ENCODE peak calls at places on chromosomes 16 and 17, in six cellular contexts. L is K562, M is WTC11, Z is H1, G is GM12878, H is HepG2. T is an unnamed sample.

GRCh38 chr17:69870751-69871199 is 204.2 kb upstream of the KCNJ16 start:
- DNase-seq in L (no peak), M (no peak), Z (no peak), G (no peak), H (no peak), T (peak; percentile 41)

GRCh38 chr17:19384723-19385391 is 2.1 kb downstream of the MFAP4 start:
- DNase-seq in L (peak; percentile 35), M (no peak), Z (no peak), G (no peak), H (no peak), T (peak; percentile 29)

GRCh38 chr17:27861979-27862378 is 31.2 kb downstream of the LYRM9 start:
- DNase-seq in L (no peak), M (no peak), Z (no peak), G (no peak), H (peak; percentile 43), T (no peak)

GRCh38 chr17:40415390-40415789 is 2.3 kb downstream of the TOP2A start:
- DNase-seq in L (no peak), M (no peak), Z (no peak), G (no peak), H (peak; percentile 38), T (peak; percentile 64)

GRCh38 chr17:61354895-61355294 is 44.7 kb upstream of the TBX2 start:
- DNase-seq in L (no peak), M (peak; percentile 33), Z (no peak), G (no peak), H (no peak), T (peak; percentile 39)

GRCh38 chr17:1934901-1935300 is 90.2 kb downstream of the RTN4RL1 start:
- DNase-seq in L (no peak), M (no peak), Z (no peak), G (no peak), H (no peak), T (no peak)

GRCh38 chr17:73156887-73157870 is 7.6 kb upstream of the SSTR2 start:
- DNase-seq in L (no peak), M (no peak), Z (no peak), G (peak; percentile 57), H (no peak), T (no peak)

GRCh38 chr17:4709794-4710692 is at the start of gene ARRB2:
- DNase-seq in L (peak; percentile 90), M (peak; percentile 95), Z (peak; percentile 95), G (peak; percentile 94), H (peak; percentile 97), T (peak; percentile 98)

GRCh38 chr17:50274945-50275221 is 617 bp downstream of the TMEM92 start:
- DNase-seq in L (no peak), M (no peak), Z (no peak), G (no peak), H (no peak), T (no peak)

GRCh38 chr17:28370035-28370743 is at the start of gene VTN:
- DNase-seq in L (peak; percentile 64), M (peak; percentile 56), Z (no peak), G (no peak), H (peak; percentile 98), T (peak; percentile 82)

GRCh38 chr16:14007460-14007859 is 63.7 kb upstream of the MRTFB start:
- DNase-seq in L (no peak), M (no peak), Z (no peak), G (peak; percentile 62), H (no peak), T (no peak)

GRCh38 chr16:80526418-80527061 is 14.3 kb upstream of the DYNLRB2 start:
- DNase-seq in L (peak; percentile 70), M (peak; percentile 50), Z (no peak), G (no peak), H (peak; percentile 60), T (peak; percentile 82)

GRCh38 chr16:27446721-27447120 is 44.7 kb downstream of the IL21R start:
- DNase-seq in L (no peak), M (no peak), Z (no peak), G (no peak), H (no peak), T (no peak)

GRCh38 chr16:81495321-81496234 is 51.0 kb downstream of the CMIP start:
- DNase-seq in L (peak; percentile 87), M (no peak), Z (no peak), G (no peak), H (no peak), T (no peak)

GRCh38 chr17:80678621-80679020 is 134.0 kb downstream of the RPTOR start:
- DNase-seq in L (peak; percentile 20), M (no peak), Z (no peak), G (no peak), H (no peak), T (no peak)

GRCh38 chr17:39668141-39668924 is at the start of gene PNMT:
- DNase-seq in L (peak; percentile 76), M (peak; percentile 83), Z (peak; percentile 87), G (no peak), H (peak; percentile 56), T (peak; percentile 90)

GRCh38 chr17:57945999-57946797 is 9.0 kb downstream of the CUEDC1 start:
- DNase-seq in L (no peak), M (no peak), Z (no peak), G (no peak), H (no peak), T (peak; percentile 59)

GRCh38 chr17:7889166-7889584 is 586 bp downstream of the CHD3 start:
- DNase-seq in L (peak; percentile 16), M (peak; percentile 55), Z (no peak), G (no peak), H (peak; percentile 85), T (peak; percentile 62)

GRCh38 chr17:37483311-37484039 is 6.2 kb upstream of the DUSP14 start:
- DNase-seq in L (no peak), M (no peak), Z (no peak), G (no peak), H (no peak), T (peak; percentile 56)

GRCh38 chr17:77324227-77324626 is 183.5 kb downstream of the SEC14L1 start:
- DNase-seq in L (no peak), M (peak; percentile 6), Z (no peak), G (no peak), H (no peak), T (no peak)

GRCh38 chr16:70769131-70769530 is 31.8 kb downstream of the VAC14 start:
- DNase-seq in L (no peak), M (no peak), Z (no peak), G (no peak), H (no peak), T (no peak)

GRCh38 chr16:78770353-78771091 is 671.1 kb downstream of the WWOX start:
- DNase-seq in L (peak; percentile 97), M (peak; percentile 92), Z (peak; percentile 95), G (no peak), H (peak; percentile 67), T (peak; percentile 84)

GRCh38 chr17:60641810-60642220 is 35.8 kb upstream of the BCAS3 start:
- DNase-seq in L (peak; percentile 71), M (peak; percentile 50), Z (peak; percentile 48), G (no peak), H (peak; percentile 87), T (peak; percentile 86)

GRCh38 chr16:14420721-14421488 is 209.2 kb downstream of the PARN start:
- DNase-seq in L (no peak), M (no peak), Z (no peak), G (no peak), H (peak; percentile 76), T (no peak)

GRCh38 chr17:79993390-79994221 is 42.1 kb downstream of the TBC1D16 start:
- DNase-seq in L (no peak), M (peak; percentile 68), Z (no peak), G (no peak), H (peak; percentile 99), T (peak; percentile 69)

GRCh38 chr16:64343061-64343819 is 778.6 kb downstream of the CDH11 start:
- DNase-seq in L (no peak), M (no peak), Z (no peak), G (no peak), H (no peak), T (no peak)

GRCh38 chr16:1626327-1626726 is 14.2 kb downstream of the CRAMP1 start:
- DNase-seq in L (no peak), M (no peak), Z (no peak), G (no peak), H (no peak), T (no peak)

DNA sequence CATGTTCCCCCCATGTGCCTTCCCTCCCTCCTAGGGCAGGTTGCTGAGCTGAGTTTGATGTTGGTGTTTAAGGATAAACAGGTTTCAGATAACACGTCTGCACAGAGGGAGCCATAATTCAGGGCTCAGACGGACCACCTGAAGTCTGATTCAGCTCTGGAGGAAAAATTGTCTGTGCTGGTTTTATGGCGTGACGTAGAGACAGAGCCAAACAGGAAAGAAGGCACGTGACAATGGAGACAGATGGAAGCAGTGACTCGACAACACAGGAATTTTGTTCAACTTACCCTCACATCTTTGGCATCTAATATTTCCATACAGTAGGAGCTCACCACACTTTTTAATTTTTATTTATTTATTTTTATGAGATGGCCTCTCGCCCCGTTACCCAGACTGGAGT is 10.7 kb upstream of the USP10 start:
- DNase-seq in L (no peak), M (no peak), Z (no peak), G (no peak), H (no peak), T (no peak)
- TF ChIP-seq CREB1 in L (no peak), M (no peak), Z (no peak), G (no peak), H (no peak), T (no peak)

DNA sequence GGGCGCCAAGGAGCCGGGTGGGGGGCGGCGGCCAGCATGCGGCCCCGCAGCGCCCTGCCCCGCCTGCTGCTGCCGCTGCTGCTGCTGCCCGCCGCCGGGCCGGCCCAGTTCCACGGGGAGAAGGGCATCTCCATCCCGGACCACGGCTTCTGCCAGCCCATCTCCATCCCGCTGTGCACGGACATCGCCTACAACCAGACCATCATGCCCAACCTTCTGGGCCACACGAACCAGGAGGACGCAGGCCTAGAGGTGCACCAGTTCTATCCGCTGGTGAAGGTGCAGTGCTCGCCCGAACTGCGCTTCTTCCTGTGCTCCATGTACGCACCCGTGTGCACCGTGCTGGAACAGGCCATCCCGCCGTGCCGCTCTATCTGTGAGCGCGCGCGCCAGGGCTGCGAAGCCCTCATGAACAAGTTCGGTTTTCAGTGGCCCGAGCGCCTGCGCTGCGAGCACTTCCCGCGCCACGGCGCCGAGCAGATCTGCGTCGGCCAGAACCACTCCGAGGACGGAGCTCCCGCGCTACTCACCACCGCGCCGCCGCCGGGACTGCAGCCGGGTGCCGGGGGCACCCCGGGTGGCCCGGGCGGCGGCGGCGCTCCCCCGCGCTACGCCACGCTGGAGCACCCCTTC is 485 bp downstream of the FZD2 start:
- DNase-seq in L (no peak), M (peak; percentile 62), Z (peak; percentile 79), G (no peak), H (no peak), T (peak; percentile 64)
- TF ChIP-seq CREB1 in L (no peak), M (no peak), Z (no peak), G (no peak), H (no peak), T (no peak)

DNA sequence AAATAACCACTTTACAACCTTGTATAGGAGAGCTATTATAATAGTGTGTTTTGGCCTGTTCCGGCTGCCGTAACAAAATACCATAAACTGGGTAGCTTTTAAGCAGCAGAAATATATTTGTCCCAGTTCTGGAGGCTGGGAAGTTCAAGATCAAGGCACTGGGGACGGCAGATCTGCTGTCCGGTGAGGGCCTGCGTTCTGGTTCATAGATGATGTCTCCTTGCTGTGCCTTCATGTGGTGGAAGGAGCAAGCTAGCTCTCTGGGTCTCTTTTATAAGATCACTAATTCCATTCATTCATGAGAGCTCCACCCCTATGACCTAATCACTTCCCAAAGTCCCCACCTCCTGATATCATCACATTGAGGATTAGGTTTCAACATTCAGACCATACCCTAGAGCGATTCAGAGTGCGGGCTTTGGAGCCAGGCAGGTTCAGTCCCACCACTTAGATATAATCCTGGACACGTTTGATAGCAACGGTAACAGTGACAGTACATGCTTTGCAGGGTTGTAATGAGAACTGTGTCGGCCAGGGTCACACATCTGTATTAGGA is 76.2 kb upstream of the ZFHX3 start:
- DNase-seq in L (no peak), M (no peak), Z (no peak), G (no peak), H (no peak), T (no peak)
- TF ChIP-seq CREB1 in L (no peak), M (no peak), Z (no peak), G (no peak), H (no peak), T (no peak)

GRCh38 chr16:86662195-86662594 is 83.8 kb downstream of the FOXL1 start:
- DNase-seq in L (no peak), M (no peak), Z (no peak), G (no peak), H (no peak), T (no peak)
- TF ChIP-seq CREB1 in L (no peak), M (no peak), Z (no peak), G (no peak), H (no peak), T (no peak)